ENCODE peak calls at places on chromosomes 5 and 9, in eight cellular contexts. U, B, P, R, E, O, Y and F are unnamed samples.

GRCh38 chr5:133230823-133231578 is 179.2 kb downstream of the HSPA4 start:
- DNase-seq in U (no peak), B (no peak), P (no peak), R (no peak), E (no peak), O (no peak), Y (no peak), F (no peak)

GRCh38 chr9:127980056-127980705 is 608 bp downstream of the EEIG1 start:
- DNase-seq in U (peak), B (peak), P (peak), R (peak), E (peak), O (no peak), Y (no peak), F (peak)

GRCh38 chr5:34610576-34610975 is 45.6 kb upstream of the RAI14 start:
- DNase-seq in U (no peak), B (no peak), P (no peak), R (no peak), E (no peak), O (no peak), Y (no peak), F (no peak)

GRCh38 chr9:12989669-12990068 is 214.8 kb downstream of the LURAP1L start:
- DNase-seq in U (no peak), B (no peak), P (no peak), R (no peak), E (no peak), O (no peak), Y (no peak), F (no peak)

GRCh38 chr5:32565143-32565542 is 20.2 kb upstream of the SUB1 start:
- DNase-seq in U (no peak), B (no peak), P (no peak), R (no peak), E (no peak), O (no peak), Y (no peak), F (no peak)

GRCh38 chr9:137138701-137139467 is at the start of gene GRIN1:
- DNase-seq in U (peak), B (no peak), P (no peak), R (no peak), E (peak), O (no peak), Y (no peak), F (no peak)

GRCh38 chr5:179865471-179866240 is 7.0 kb upstream of the MRNIP start:
- DNase-seq in U (no peak), B (no peak), P (no peak), R (no peak), E (no peak), O (no peak), Y (no peak), F (no peak)

GRCh38 chr5:57033103-57033502 is 81.2 kb upstream of the MIER3 start:
- DNase-seq in U (no peak), B (no peak), P (no peak), R (no peak), E (no peak), O (no peak), Y (no peak), F (peak)

GRCh38 chr5:77029376-77029885 is 773 bp upstream of the AGGF1 start:
- DNase-seq in U (no peak), B (no peak), P (no peak), R (no peak), E (no peak), O (no peak), Y (no peak), F (no peak)

GRCh38 chr9:36834736-36835135 is 199.3 kb downstream of the PAX5 start:
- DNase-seq in U (no peak), B (no peak), P (no peak), R (no peak), E (no peak), O (no peak), Y (no peak), F (no peak)

GRCh38 chr5:102760815-102761214 is 5.7 kb downstream of the PAM start:
- DNase-seq in U (no peak), B (no peak), P (no peak), R (no peak), E (peak), O (no peak), Y (no peak), F (no peak)

GRCh38 chr9:34984049-34984448 is 5.5 kb upstream of the DNAJB5 start:
- DNase-seq in U (peak), B (no peak), P (peak), R (no peak), E (peak), O (no peak), Y (no peak), F (no peak)

GRCh38 chr5:72032769-72033168 is 74.5 kb upstream of the MAP1B start:
- DNase-seq in U (no peak), B (no peak), P (no peak), R (no peak), E (no peak), O (no peak), Y (no peak), F (no peak)

GRCh38 chr5:107121793-107122519 is 548.8 kb downstream of the EFNA5 start:
- DNase-seq in U (no peak), B (no peak), P (no peak), R (no peak), E (no peak), O (no peak), Y (no peak), F (no peak)

GRCh38 chr5:57172466-57172961 is 1.3 kb upstream of the GPBP1 start:
- DNase-seq in U (peak), B (no peak), P (no peak), R (no peak), E (peak), O (no peak), Y (no peak), F (peak)

GRCh38 chr9:75866273-75866871 is 24.1 kb upstream of the PCSK5 start:
- DNase-seq in U (peak), B (peak), P (no peak), R (no peak), E (peak), O (no peak), Y (no peak), F (peak)

GRCh38 chr9:131654857-131655577 is 84.9 kb downstream of the RAPGEF1 start:
- DNase-seq in U (no peak), B (peak), P (peak), R (no peak), E (no peak), O (no peak), Y (no peak), F (no peak)

GRCh38 chr5:178769617-178770290 is 39.3 kb upstream of the ZNF354A start:
- DNase-seq in U (no peak), B (no peak), P (no peak), R (no peak), E (no peak), O (no peak), Y (no peak), F (no peak)

GRCh38 chr9:121328876-121329681 is 41.0 kb downstream of the STOM start:
- DNase-seq in U (no peak), B (no peak), P (no peak), R (peak), E (no peak), O (no peak), Y (no peak), F (no peak)